ENCODE peak calls at places on chromosomes 1 and 21, in ten cellular contexts. C is breast epithelium, B is AG09319, L is fibroblast of pulmonary artery, P is keratinocyte, K is heart left ventricle, F is Calu3, T is WTC11, X is lower leg skin, G is tibial artery. I is an unnamed sample.

GRCh38 chr1:19682257-19682656 is 17.6 kb downstream of the HTR6 start:
- DNase-seq in K (no peak), X (no peak), C (no peak), T (no peak), L (peak), B (peak), F (no peak), P (no peak), G (no peak), I (no peak)

GRCh38 chr1:209229494-209230059 is 353.9 kb upstream of the CAMK1G start:
- DNase-seq in B (no peak), L (no peak), X (no peak), T (no peak), K (no peak), G (no peak), F (no peak), P (peak), C (no peak), I (no peak)

GRCh38 chr1:145872421-145872891 is 13.2 kb downstream of the ANKRD35 start:
- DNase-seq in C (no peak), P (no peak), X (peak), B (no peak), L (peak), K (peak), G (peak), T (peak), F (no peak), I (no peak)

GRCh38 chr1:157831968-157832626 is 9.5 kb downstream of the CD5L start:
- DNase-seq in C (no peak), B (no peak), K (no peak), F (no peak), X (no peak), L (no peak), G (no peak), P (no peak), T (no peak), I (no peak)

GRCh38 chr1:42737257-42737656 is 2.8 kb downstream of the CLDN19 start:
- DNase-seq in K (no peak), B (no peak), L (no peak), X (peak), F (peak), C (peak), P (no peak), G (no peak), T (no peak), I (no peak)

GRCh38 chr21:45011911-45012660 is 62.3 kb upstream of the ADARB1 start:
- DNase-seq in X (no peak), L (peak), F (peak), B (peak), G (peak), K (peak), C (no peak), P (no peak), T (peak), I (peak)

GRCh38 chr1:247679639-247680038 is at the start of gene OR13G1:
- DNase-seq in G (no peak), X (no peak), L (no peak), T (no peak), F (no peak), B (no peak), K (no peak), P (no peak), C (no peak), I (no peak)

GRCh38 chr1:69510026-69510425 is 57.7 kb upstream of the LRRC7 start:
- DNase-seq in G (no peak), L (no peak), C (no peak), K (no peak), X (no peak), B (no peak), T (no peak), P (no peak), F (no peak), I (no peak)

GRCh38 chr1:64396817-64397216 is 73.1 kb upstream of the CACHD1 start:
- DNase-seq in G (no peak), C (no peak), T (peak), X (no peak), P (no peak), K (no peak), B (no peak), F (no peak), L (peak), I (no peak)

GRCh38 chr1:236156512-236157208 is 14.3 kb downstream of the GPR137B start:
- DNase-seq in T (no peak), F (no peak), B (no peak), G (peak), P (no peak), C (no peak), K (no peak), X (peak), L (no peak), I (no peak)

GRCh38 chr1:202011994-202012393 is 1.6 kb downstream of the ELF3 start:
- DNase-seq in T (no peak), L (no peak), C (no peak), P (no peak), F (peak), B (no peak), K (no peak), X (no peak), G (no peak), I (no peak)

GRCh38 chr1:218081358-218081757 is 203.7 kb upstream of the RRP15 start:
- DNase-seq in T (no peak), K (no peak), B (no peak), P (no peak), X (no peak), C (no peak), G (no peak), F (no peak), L (no peak), I (no peak)

GRCh38 chr1:26084091-26084561 is 16.7 kb upstream of the TRIM63 start:
- DNase-seq in T (no peak), G (no peak), F (no peak), B (no peak), P (no peak), X (no peak), L (no peak), K (peak), C (peak), I (no peak)

GRCh38 chr1:147171399-147172167 is 687 bp downstream of the PRKAB2 start:
- DNase-seq in T (no peak), X (no peak), F (no peak), B (no peak), C (no peak), P (no peak), L (no peak), G (peak), K (no peak), I (no peak)

GRCh38 chr1:169312084-169312954 is 55.3 kb downstream of the NME7 start:
- DNase-seq in K (no peak), G (no peak), T (no peak), L (peak), C (no peak), P (peak), B (peak), X (no peak), F (peak), I (no peak)

GRCh38 chr1:58308206-58308605 is 238.3 kb downstream of the OMA1 start:
- DNase-seq in F (no peak), T (no peak), C (no peak), K (no peak), G (no peak), P (no peak), B (no peak), X (no peak), L (no peak), I (no peak)

GRCh38 chr1:212288614-212289013 is 3.4 kb downstream of the PPP2R5A start:
- DNase-seq in G (no peak), T (no peak), F (no peak), P (no peak), K (no peak), X (no peak), C (no peak), B (no peak), L (peak), I (no peak)

GRCh38 chr1:17005365-17005740 is 6.4 kb downstream of the ATP13A2 start:
- DNase-seq in K (no peak), F (no peak), B (no peak), G (no peak), L (no peak), X (no peak), P (no peak), T (no peak), C (no peak), I (no peak)
- TF ChIP-seq CTCF in K (no peak), F (no peak), B (no peak), G (no peak), L (no peak), X (no peak), P (no peak), T (no peak), C (no peak), I (no peak)

DNA sequence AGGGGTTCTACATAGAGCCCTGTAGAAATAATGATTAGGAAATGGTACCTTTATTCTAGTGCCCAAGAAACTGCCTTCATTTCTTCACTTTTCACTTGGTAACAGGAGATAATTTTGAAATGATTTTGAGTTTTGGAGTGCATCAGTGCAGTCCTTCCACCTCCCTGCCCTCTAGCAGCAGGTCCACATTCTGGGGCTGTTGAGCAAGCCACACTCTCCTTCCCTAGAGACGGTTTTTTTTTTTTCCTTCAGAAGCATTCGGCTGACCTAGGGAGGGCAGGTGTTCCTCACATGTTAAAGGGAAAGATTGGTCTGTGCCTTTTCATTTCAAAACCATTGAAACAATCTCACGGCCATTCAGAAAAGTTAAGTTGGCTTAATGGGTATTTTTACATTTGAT is 39.8 kb downstream of the SLC37A1 start:
- DNase-seq in K (no peak), P (no peak), B (no peak), L (no peak), G (no peak), C (peak), F (no peak), X (no peak), T (no peak), I (no peak)
- TF ChIP-seq CTCF in K (no peak), P (peak), B (no peak), L (no peak), G (no peak), C (no peak), F (no peak), X (no peak), T (no peak), I (no peak)

GRCh38 chr1:226636847-226637096 is 88.2 kb downstream of the STUM start:
- DNase-seq in C (no peak), T (no peak), K (no peak), F (no peak), B (no peak), G (no peak), X (peak), L (no peak), P (no peak), I (no peak)

GRCh38 chr1:226638001-226638601 is 89.5 kb downstream of the STUM start:
- DNase-seq in F (no peak), B (no peak), T (no peak), C (peak), G (peak), K (peak), P (no peak), X (peak), L (no peak), I (no peak)

GRCh38 chr1:226635456-226635941 is 86.9 kb downstream of the STUM start:
- DNase-seq in G (peak), K (peak), B (no peak), C (peak), T (no peak), F (no peak), P (no peak), L (no peak), X (peak), I (no peak)

GRCh38 chr1:226638608-226639007 is 90.0 kb downstream of the STUM start:
- DNase-seq in F (no peak), T (no peak), B (no peak), C (no peak), K (no peak), G (no peak), X (peak), P (no peak), L (no peak), I (no peak)

GRCh38 chr1:226637147-226637935 is 88.8 kb downstream of the STUM start:
- DNase-seq in F (no peak), B (no peak), P (no peak), L (peak), C (peak), X (peak), T (peak), K (peak), G (peak), I (no peak)
- TF ChIP-seq CTCF in F (no peak), B (peak), P (no peak), L (peak), C (no peak), X (no peak), T (no peak), K (peak), G (peak), I (peak)

GRCh38 chr1:8598060-8598724 is 219.2 kb downstream of the RERE start:
- DNase-seq in B (no peak), F (no peak), G (peak), X (no peak), C (no peak), L (peak), T (no peak), K (peak), P (no peak), I (no peak)
- TF ChIP-seq CTCF in B (peak), F (no peak), G (peak), X (no peak), C (peak), L (peak), T (no peak), K (peak), P (peak), I (peak)

GRCh38 chr1:155981266-155982088 is 3.1 kb upstream of the ARHGEF2 start:
- DNase-seq in X (peak), T (no peak), K (no peak), G (peak), C (no peak), P (no peak), B (peak), L (peak), F (no peak), I (no peak)

GRCh38 chr1:155984341-155984740 is 6.0 kb upstream of the ARHGEF2 start:
- DNase-seq in B (no peak), T (peak), G (no peak), L (no peak), F (no peak), C (no peak), K (no peak), X (no peak), P (no peak), I (peak)

GRCh38 chr1:155982106-155982505 is 3.8 kb upstream of the ARHGEF2 start:
- DNase-seq in L (no peak), F (no peak), C (no peak), X (no peak), T (no peak), K (no peak), B (no peak), P (no peak), G (no peak), I (no peak)

GRCh38 chr1:155979525-155980343 is 1.4 kb upstream of the ARHGEF2 start:
- DNase-seq in C (no peak), P (no peak), G (peak), L (no peak), T (no peak), B (no peak), X (no peak), F (no peak), K (peak), I (no peak)

GRCh38 chr1:155983191-155984023 is 5.1 kb upstream of the ARHGEF2 start:
- DNase-seq in F (peak), B (peak), L (peak), X (peak), C (no peak), G (peak), P (peak), T (no peak), K (peak), I (no peak)
- TF ChIP-seq CTCF in F (no peak), B (peak), L (peak), X (no peak), C (no peak), G (no peak), P (peak), T (no peak), K (peak), I (no peak)